ENCODE peak calls at places on chromosomes 7 and 10, in ten cellular contexts. C is transverse colon, T is A549, Q is K562, P is HepG2, Z is stomach, W is ovary, U is sigmoid colon, I is upper lobe of left lung, X is H1. S is an unnamed sample.

GRCh38 chr7:4715385-4715770 is 33.3 kb downstream of the FOXK1 start:
- DNase-seq in C (peak), T (no peak), Q (no peak), P (peak), Z (no peak), W (no peak), U (peak), I (peak), X (no peak), S (no peak)

GRCh38 chr10:11563936-11564335 is 47.5 kb downstream of the USP6NL start:
- DNase-seq in C (no peak), T (no peak), Q (no peak), P (no peak), Z (no peak), W (no peak), U (no peak), I (no peak), X (no peak), S (no peak)

GRCh38 chr10:98910048-98910447 is 325.6 kb downstream of the HPSE2 start:
- DNase-seq in C (no peak), T (no peak), Q (peak), P (no peak), Z (no peak), W (no peak), U (no peak), I (no peak), X (no peak), S (no peak)

GRCh38 chr10:109961181-109962001 is 38.1 kb upstream of the XPNPEP1 start:
- DNase-seq in C (no peak), T (no peak), Q (no peak), P (no peak), Z (no peak), W (no peak), U (no peak), I (no peak), X (no peak), S (no peak)

GRCh38 chr10:68224810-68225209 is 7.1 kb downstream of the ATOH7 start:
- DNase-seq in C (no peak), T (no peak), Q (no peak), P (no peak), Z (no peak), W (no peak), U (no peak), I (no peak), X (no peak), S (no peak)

GRCh38 chr10:31148955-31149354 is 117.3 kb upstream of the ZNF438 start:
- DNase-seq in C (no peak), T (no peak), Q (no peak), P (no peak), Z (no peak), W (no peak), U (no peak), I (no peak), X (no peak), S (no peak)

GRCh38 chr10:49280001-49280408 is 19.0 kb upstream of the C10orf71 start:
- DNase-seq in C (no peak), T (no peak), Q (no peak), P (no peak), Z (peak), W (no peak), U (peak), I (no peak), X (no peak), S (no peak)

GRCh38 chr10:112765717-112766235 is 184.3 kb upstream of the TCF7L2 start:
- DNase-seq in C (no peak), T (no peak), Q (no peak), P (no peak), Z (no peak), W (no peak), U (no peak), I (no peak), X (no peak), S (no peak)

GRCh38 chr10:60955957-60956425 is 12.0 kb upstream of the RHOBTB1 start:
- DNase-seq in C (no peak), T (peak), Q (no peak), P (peak), Z (no peak), W (no peak), U (no peak), I (no peak), X (no peak), S (no peak)

GRCh38 chr7:95335093-95335492 is 10.8 kb upstream of the PON1 start:
- DNase-seq in C (no peak), T (no peak), Q (no peak), P (no peak), Z (no peak), W (no peak), U (no peak), I (no peak), X (no peak), S (no peak)

GRCh38 chr10:27844223-27844622 is 98.6 kb upstream of the MKX start:
- DNase-seq in C (no peak), T (no peak), Q (no peak), P (no peak), Z (no peak), W (no peak), U (no peak), I (no peak), X (no peak), S (peak)

GRCh38 chr7:66927348-66927948 is 6.4 kb downstream of the TMEM248 start:
- DNase-seq in C (no peak), T (no peak), Q (no peak), P (peak), Z (no peak), W (no peak), U (no peak), I (no peak), X (no peak), S (no peak)

GRCh38 chr10:27153855-27154198 is 357 bp downstream of the YME1L1 start:
- DNase-seq in C (no peak), T (peak), Q (peak), P (peak), Z (no peak), W (no peak), U (no peak), I (no peak), X (no peak), S (no peak)

GRCh38 chr10:99329238-99329890 is at the start of gene CNNM1:
- DNase-seq in C (no peak), T (peak), Q (no peak), P (no peak), Z (no peak), W (peak), U (peak), I (peak), X (no peak), S (no peak)

GRCh38 chr7:107236857-107237256 is 68.1 kb downstream of the HBP1 start:
- DNase-seq in C (no peak), T (no peak), Q (no peak), P (no peak), Z (no peak), W (no peak), U (no peak), I (no peak), X (no peak), S (no peak)

GRCh38 chr10:82660205-82660604 is 785.2 kb downstream of the NRG3 start:
- DNase-seq in C (no peak), T (no peak), Q (no peak), P (no peak), Z (no peak), W (no peak), U (no peak), I (no peak), X (no peak), S (no peak)

GRCh38 chr10:122671355-122671754 is 28.3 kb downstream of the C10orf120 start:
- DNase-seq in C (no peak), T (no peak), Q (no peak), P (no peak), Z (no peak), W (no peak), U (no peak), I (no peak), X (no peak), S (no peak)

GRCh38 chr10:101778781-101779543 is 3.0 kb upstream of the FGF8 start:
- DNase-seq in C (peak), T (no peak), Q (peak), P (no peak), Z (peak), W (no peak), U (peak), I (peak), X (no peak), S (no peak)

GRCh38 chr7:117068511-117069155 is 115.3 kb downstream of the ST7 start:
- DNase-seq in C (no peak), T (no peak), Q (no peak), P (no peak), Z (no peak), W (no peak), U (no peak), I (no peak), X (no peak), S (no peak)

GRCh38 chr7:17043012-17043877 is 161.5 kb upstream of the AGR3 start:
- DNase-seq in C (no peak), T (no peak), Q (no peak), P (no peak), Z (no peak), W (no peak), U (no peak), I (no peak), X (no peak), S (no peak)

GRCh38 chr7:13945670-13946069 is 43.8 kb downstream of the ETV1 start:
- DNase-seq in C (no peak), T (no peak), Q (no peak), P (no peak), Z (no peak), W (no peak), U (no peak), I (no peak), X (no peak), S (peak)

GRCh38 chr10:121243003-121243898 is 355.0 kb downstream of the FGFR2 start:
- DNase-seq in C (no peak), T (no peak), Q (no peak), P (no peak), Z (no peak), W (no peak), U (no peak), I (no peak), X (no peak), S (no peak)

GRCh38 chr7:86647340-86648094 is 3.8 kb downstream of the GRM3 start:
- DNase-seq in C (no peak), T (no peak), Q (no peak), P (no peak), Z (no peak), W (no peak), U (no peak), I (no peak), X (no peak), S (no peak)

GRCh38 chr7:42574693-42575084 is 337.2 kb downstream of the C7orf25 start:
- DNase-seq in C (no peak), T (no peak), Q (no peak), P (no peak), Z (no peak), W (no peak), U (no peak), I (no peak), X (no peak), S (no peak)

GRCh38 chr7:80324032-80324431 is 187.8 kb downstream of the GNAT3 start:
- DNase-seq in C (no peak), T (no peak), Q (no peak), P (no peak), Z (no peak), W (no peak), U (no peak), I (no peak), X (no peak), S (no peak)

GRCh38 chr7:119256446-119257131 is 1016.4 kb upstream of the KCND2 start:
- DNase-seq in C (no peak), T (no peak), Q (no peak), P (no peak), Z (no peak), W (no peak), U (no peak), I (no peak), X (no peak), S (no peak)

GRCh38 chr7:2417981-2418481 is 14.6 kb downstream of the CHST12 start:
- DNase-seq in C (no peak), T (no peak), Q (no peak), P (no peak), Z (no peak), W (no peak), U (no peak), I (peak), X (no peak), S (no peak)

GRCh38 chr7:15305002-15305600 is 256.7 kb downstream of the AGMO start:
- DNase-seq in C (peak), T (peak), Q (peak), P (peak), Z (peak), W (peak), U (peak), I (no peak), X (no peak), S (peak)

GRCh38 chr7:137591444-137591843 is 247.9 kb upstream of the PTN start:
- DNase-seq in C (no peak), T (no peak), Q (no peak), P (no peak), Z (no peak), W (no peak), U (no peak), I (no peak), X (no peak), S (no peak)

GRCh38 chr10:63281967-63282366 is 148.8 kb downstream of the NRBF2 start:
- DNase-seq in C (no peak), T (no peak), Q (no peak), P (no peak), Z (no peak), W (no peak), U (no peak), I (no peak), X (no peak), S (no peak)

GRCh38 chr10:50554381-50554994 is 69.3 kb downstream of the SGMS1 start:
- DNase-seq in C (no peak), T (no peak), Q (peak), P (no peak), Z (no peak), W (no peak), U (no peak), I (no peak), X (no peak), S (no peak)

GRCh38 chr7:70693690-70694356 is 438.1 kb upstream of the GALNT17 start:
- DNase-seq in C (peak), T (no peak), Q (no peak), P (no peak), Z (peak), W (peak), U (peak), I (peak), X (no peak), S (peak)

GRCh38 chr10:84256510-84257342 is 11.9 kb downstream of the RGR start:
- DNase-seq in C (peak), T (peak), Q (peak), P (peak), Z (peak), W (no peak), U (no peak), I (peak), X (peak), S (peak)

GRCh38 chr10:93379366-93380042 is 102.6 kb downstream of the MYOF start:
- DNase-seq in C (no peak), T (no peak), Q (no peak), P (no peak), Z (no peak), W (no peak), U (no peak), I (no peak), X (no peak), S (no peak)

GRCh38 chr10:42898037-42898960 is 115.7 kb downstream of the BMS1 start:
- DNase-seq in C (no peak), T (no peak), Q (no peak), P (no peak), Z (no peak), W (no peak), U (no peak), I (peak), X (no peak), S (no peak)
- H3K4me3 ChIP-seq in C (no peak), T (no peak), Q (no peak), P (no peak), Z (no peak), W (no peak), U (no peak), I (no peak), X (no peak), S (no peak)

DNA sequence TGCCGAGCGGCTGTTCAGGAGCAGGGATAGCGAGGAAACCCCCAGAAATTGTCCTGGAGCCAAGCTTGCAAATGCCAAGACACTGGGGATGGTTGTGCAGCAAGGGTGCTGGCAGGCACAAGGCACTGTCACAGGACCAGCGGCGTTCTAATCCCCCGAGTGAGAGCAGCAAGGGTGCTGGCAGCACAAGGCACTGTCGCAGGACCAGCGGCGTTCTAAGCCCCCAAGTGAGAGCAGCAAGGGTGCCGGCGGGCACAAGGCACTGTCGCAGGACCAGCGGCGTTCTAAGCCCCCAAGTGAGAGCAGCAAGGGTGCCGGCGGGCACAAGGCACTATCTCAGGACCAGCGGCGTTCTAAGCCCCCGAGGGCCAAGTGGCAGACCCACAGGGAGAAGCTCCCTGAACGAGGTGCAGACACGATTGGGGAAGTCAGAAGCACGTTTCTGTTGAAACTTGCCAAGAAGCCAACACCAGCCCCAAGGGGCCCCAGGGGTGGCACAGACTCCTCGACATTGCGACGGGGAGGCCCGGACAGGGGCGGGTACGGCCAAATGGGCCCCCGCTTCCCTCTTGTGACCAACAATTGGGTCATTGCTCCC is 40.4 kb upstream of the INPP5A start:
- DNase-seq in C (no peak), T (no peak), Q (no peak), P (no peak), Z (no peak), W (no peak), U (peak), I (peak), X (no peak), S (no peak)
- TF ChIP-seq EP300 in C (no peak), T (no peak), Q (no peak), P (no peak), Z (no peak), W (no peak), U (no peak), I (no peak), X (no peak), S (no peak)

GRCh38 chr10:5488272-5489161 is 10.9 kb downstream of the CALML5 start:
- DNase-seq in C (peak), T (no peak), Q (no peak), P (no peak), Z (peak), W (no peak), U (peak), I (peak), X (no peak), S (no peak)
- H3K4me3 ChIP-seq in C (no peak), T (no peak), Q (no peak), P (peak), Z (no peak), W (no peak), U (no peak), I (no peak), X (no peak), S (no peak)

DNA sequence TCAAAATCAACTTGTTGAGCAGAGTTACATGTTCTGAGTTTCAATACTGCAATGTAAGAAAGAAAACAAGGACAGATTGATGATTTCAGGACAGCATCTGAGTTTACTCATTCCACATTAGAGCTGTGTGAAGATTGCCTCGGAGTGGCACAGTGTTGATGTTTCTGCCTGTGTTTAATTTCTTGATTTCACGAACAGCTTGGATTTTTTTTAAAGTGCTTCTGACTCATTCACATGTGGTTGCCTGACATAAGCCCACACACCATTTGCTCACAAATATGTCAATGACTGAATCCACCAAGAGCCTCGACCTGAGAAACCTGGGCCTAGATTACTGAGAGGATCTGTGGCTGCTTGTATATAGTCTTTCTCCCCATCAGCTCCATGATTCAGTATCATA is 101.3 kb upstream of the PARD3 start:
- DNase-seq in C (no peak), T (no peak), Q (no peak), P (no peak), Z (no peak), W (no peak), U (no peak), I (no peak), X (no peak), S (peak)
- TF ChIP-seq EP300 in C (no peak), T (no peak), Q (no peak), P (no peak), Z (no peak), W (no peak), U (no peak), I (no peak), X (no peak), S (no peak)

S was measured in tibial nerve.